ENCODE peak calls at places on chromosome 19, in four cellular contexts. P is choroid plexus epithelial cell; T is activated CD4-positive, alpha-beta memory T cell treated with anti-CD3 and anti-CD28 coated beads, Interleukin-2, amount 10 ng/mL, durations not matched to agents 7 days and 5 days; A is stomach. O is an unnamed sample.

GRCh38 chr19:35513231-35513974 is at the start of gene DMKN:
- DNase-seq in P (peak), T (no peak), A (no peak), O (no peak)

GRCh38 chr19:33638167-33639033 is 16.6 kb downstream of the CHST8 start:
- DNase-seq in P (no peak), T (no peak), A (no peak), O (no peak)

GRCh38 chr19:13043285-13043684 is 48.0 kb downstream of the NFIX start:
- DNase-seq in P (no peak), T (no peak), A (no peak), O (no peak)

GRCh38 chr19:18763674-18764590 is 27.2 kb downstream of the COMP start:
- DNase-seq in P (no peak), T (no peak), A (no peak), O (peak)

GRCh38 chr19:48500830-48501445 is 10.7 kb downstream of the LMTK3 start:
- DNase-seq in P (no peak), T (no peak), A (no peak), O (no peak)

GRCh38 chr19:39224910-39225309 is 19.9 kb downstream of the IFNL3 start:
- DNase-seq in P (no peak), T (no peak), A (no peak), O (no peak)

GRCh38 chr19:42538841-42539709 is 10.8 kb upstream of the CEACAM1 start:
- DNase-seq in P (no peak), T (no peak), A (no peak), O (no peak)

GRCh38 chr19:49362926-49363264 is 679 bp upstream of the TEAD2 start:
- DNase-seq in P (peak), T (no peak), A (peak), O (peak)

GRCh38 chr19:19342086-19343015 is 21.7 kb downstream of the MAU2 start:
- DNase-seq in P (peak), T (no peak), A (peak), O (no peak)

GRCh38 chr19:40465025-40465780 is at the start of gene BLVRB:
- DNase-seq in P (peak), T (peak), A (no peak), O (peak)

GRCh38 chr19:16920816-16921529 is 32.2 kb downstream of the F2RL3 start:
- DNase-seq in P (peak), T (no peak), A (no peak), O (peak)

GRCh38 chr19:13478576-13478975 is 27.7 kb downstream of the CACNA1A start:
- DNase-seq in P (no peak), T (no peak), A (no peak), O (no peak)

GRCh38 chr19:4171676-4172075 is 10.7 kb downstream of the SIRT6 start:
- DNase-seq in P (no peak), T (no peak), A (no peak), O (no peak)

GRCh38 chr19:44051654-44052402 is at the start of gene ZNF223:
- DNase-seq in P (peak), T (peak), A (peak), O (peak)

GRCh38 chr19:43420954-43421353 is 6.3 kb downstream of the TEX101 start:
- DNase-seq in P (no peak), T (no peak), A (peak), O (no peak)

GRCh38 chr19:8305798-8306197 is 2.4 kb downstream of the CD320 start:
- DNase-seq in P (no peak), T (no peak), A (no peak), O (no peak)

GRCh38 chr19:38736036-38736412 is 8.2 kb downstream of the CAPN12 start:
- DNase-seq in P (no peak), T (peak), A (peak), O (no peak)

GRCh38 chr19:38676023-38676877 is 28.8 kb downstream of the ACTN4 start:
- DNase-seq in P (peak), T (peak), A (no peak), O (peak)

GRCh38 chr19:3507371-3508120 is 1.4 kb downstream of the FZR1 start:
- DNase-seq in P (no peak), T (peak), A (peak), O (no peak)

GRCh38 chr19:40741527-40742390 is 8.5 kb downstream of the ACTMAP start:
- DNase-seq in P (no peak), T (no peak), A (no peak), O (no peak)

GRCh38 chr19:16366433-16367268 is 42.0 kb downstream of the KLF2 start:
- DNase-seq in P (no peak), T (peak), A (no peak), O (no peak)

GRCh38 chr19:45638930-45639729 is at the start of gene EML2:
- DNase-seq in P (peak), T (peak), A (peak), O (peak)

GRCh38 chr19:33446156-33446917 is 72.8 kb downstream of the CEBPG start:
- DNase-seq in P (no peak), T (no peak), A (no peak), O (no peak)

GRCh38 chr19:10010247-10010691 is at the start of gene COL5A3:
- DNase-seq in P (peak), T (no peak), A (peak), O (no peak)

GRCh38 chr19:24178207-24178606 is 91.2 kb downstream of the ZNF254 start:
- DNase-seq in P (no peak), T (no peak), A (no peak), O (no peak)

GRCh38 chr19:4069331-4069959 is 2.7 kb upstream of the ZBTB7A start:
- DNase-seq in P (no peak), T (peak), A (no peak), O (no peak)

GRCh38 chr19:14536926-14537692 is 7.7 kb downstream of the TECR start:
- DNase-seq in P (peak), T (peak), A (peak), O (no peak)

GRCh38 chr19:3732108-3732507 is 23.9 kb downstream of the TJP3 start:
- DNase-seq in P (no peak), T (no peak), A (no peak), O (no peak)

GRCh38 chr19:19820774-19821315 is 705 bp downstream of the ZNF506 start:
- DNase-seq in P (peak), T (no peak), A (no peak), O (no peak)

GRCh38 chr19:1249298-1249989 is 1.1 kb downstream of the MIDN start:
- DNase-seq in P (peak), T (peak), A (peak), O (peak)

GRCh38 chr19:52138614-52139290 is 986 bp downstream of the ZNF616 start:
- DNase-seq in P (peak), T (no peak), A (no peak), O (peak)

GRCh38 chr19:46413262-46414031 is at the start of gene CCDC8:
- DNase-seq in P (peak), T (no peak), A (no peak), O (peak)

GRCh38 chr19:3136684-3137055 is 837 bp downstream of the GNA15 start:
- DNase-seq in P (no peak), T (no peak), A (no peak), O (no peak)

GRCh38 chr19:35143231-35143715 is at the start of gene FXYD7:
- DNase-seq in P (no peak), T (no peak), A (no peak), O (no peak)

GRCh38 chr19:29554149-29554548 is 28.4 kb downstream of the VSTM2B start:
- DNase-seq in P (no peak), T (no peak), A (no peak), O (no peak)

GRCh38 chr19:31270897-31271568 is 78.2 kb downstream of the TSHZ3 start:
- DNase-seq in P (peak), T (no peak), A (no peak), O (peak)

GRCh38 chr19:18456974-18457373 is 19.0 kb upstream of the ISYNA1 start:
- DNase-seq in P (no peak), T (no peak), A (no peak), O (no peak)

GRCh38 chr19:1313695-1314613 is 28.3 kb downstream of the EFNA2 start:
- DNase-seq in P (no peak), T (no peak), A (no peak), O (no peak)